ENCODE peak calls at places on chromosomes 1 and 21, in nine cellular contexts. S is cardiac muscle cell, G is A673, O is BJ, Z is GM10248, Y is neural crest cell, M is IMR-90, X is cardiac fibroblast, Q is endothelial cell. H is an unnamed sample.

GRCh38 chr21:44615881-44616590 is 4.2 kb downstream of the KRTAP10-8 start:
- DNase-seq in S (no peak), G (no peak), O (no peak), Z (no peak), Y (no peak), M (no peak), X (no peak), Q (no peak), H (no peak)

GRCh38 chr1:4081806-4082645 is 182.0 kb upstream of the C1orf174 start:
- DNase-seq in S (no peak), G (no peak), O (no peak), Z (no peak), Y (no peak), M (no peak), X (no peak), Q (no peak), H (no peak)

GRCh38 chr1:206472886-206473285 is 2.6 kb downstream of the IKBKE start:
- DNase-seq in S (no peak), G (no peak), O (no peak), Z (no peak), Y (no peak), M (no peak), X (no peak), Q (no peak), H (no peak)

GRCh38 chr1:204506969-204507316 is 9.3 kb upstream of the MDM4 start:
- DNase-seq in S (peak; percentile 95), G (peak; percentile 95), O (peak; percentile 75), Z (peak; percentile 56), Y (peak; percentile 98), M (peak; percentile 92), X (peak; percentile 97), Q (peak; percentile 87), H (peak; percentile 95)

GRCh38 chr1:103373991-103374390 is 151.5 kb upstream of the RNPC3 start:
- DNase-seq in S (no peak), G (no peak), O (no peak), Z (no peak), Y (no peak), M (peak; percentile 1), X (no peak), Q (no peak), H (no peak)

GRCh38 chr1:18899363-18900049 is 2.8 kb downstream of the ALDH4A1 start:
- DNase-seq in S (no peak), G (no peak), O (no peak), Z (no peak), Y (no peak), M (no peak), X (no peak), Q (no peak), H (no peak)

GRCh38 chr1:212034516-212035122 is 738 bp downstream of the INTS7 start:
- DNase-seq in S (no peak), G (no peak), O (no peak), Z (no peak), Y (no peak), M (no peak), X (no peak), Q (no peak), H (no peak)

GRCh38 chr1:205870236-205870635 is 20.3 kb upstream of the PM20D1 start:
- DNase-seq in S (no peak), G (no peak), O (no peak), Z (no peak), Y (no peak), M (no peak), X (no peak), Q (no peak), H (no peak)

GRCh38 chr1:226444901-226445300 is 37.0 kb upstream of the PARP1 start:
- DNase-seq in S (no peak), G (no peak), O (no peak), Z (peak; percentile 77), Y (no peak), M (no peak), X (no peak), Q (no peak), H (no peak)

GRCh38 chr1:112383759-112384370 is 12.1 kb upstream of the CTTNBP2NL start:
- DNase-seq in S (no peak), G (no peak), O (no peak), Z (no peak), Y (no peak), M (no peak), X (no peak), Q (no peak), H (no peak)

GRCh38 chr1:226569879-226570547 is 21.4 kb downstream of the STUM start:
- DNase-seq in S (no peak), G (peak; percentile 59), O (no peak), Z (peak; percentile 33), Y (peak; percentile 45), M (no peak), X (no peak), Q (peak; percentile 61), H (no peak)

GRCh38 chr21:34513109-34513675 is 1.2 kb upstream of the KCNE1 start:
- DNase-seq in S (peak; percentile 68), G (no peak), O (no peak), Z (no peak), Y (no peak), M (no peak), X (peak; percentile 61), Q (no peak), H (no peak)

GRCh38 chr21:34511787-34512451 is at the start of gene KCNE1:
- DNase-seq in S (peak; percentile 70), G (no peak), O (no peak), Z (no peak), Y (no peak), M (no peak), X (peak; percentile 68), Q (no peak), H (no peak)

GRCh38 chr21:34510148-34511142 is 1.6 kb downstream of the KCNE1 start:
- DNase-seq in S (peak; percentile 83), G (peak; percentile 64), O (no peak), Z (peak; percentile 83), Y (peak; percentile 48), M (peak; percentile 68), X (peak; percentile 79), Q (peak; percentile 88), H (peak; percentile 75)

GRCh38 chr21:34511154-34511553 is 856 bp downstream of the KCNE1 start:
- DNase-seq in S (peak; percentile 37), G (no peak), O (no peak), Z (no peak), Y (no peak), M (no peak), X (peak; percentile 53), Q (no peak), H (no peak)

GRCh38 chr21:34509151-34509550 is 2.9 kb downstream of the KCNE1 start:
- DNase-seq in S (no peak), G (no peak), O (no peak), Z (peak; percentile 43), Y (no peak), M (no peak), X (no peak), Q (no peak), H (no peak)
- TF ChIP-seq CTCF in S (peak; percentile 11), G (no peak), O (peak; percentile 35), Z (peak; percentile 58), Y (no peak), M (peak; percentile 24), X (peak; percentile 29), Q (no peak), H (peak; percentile 29)

DNA sequence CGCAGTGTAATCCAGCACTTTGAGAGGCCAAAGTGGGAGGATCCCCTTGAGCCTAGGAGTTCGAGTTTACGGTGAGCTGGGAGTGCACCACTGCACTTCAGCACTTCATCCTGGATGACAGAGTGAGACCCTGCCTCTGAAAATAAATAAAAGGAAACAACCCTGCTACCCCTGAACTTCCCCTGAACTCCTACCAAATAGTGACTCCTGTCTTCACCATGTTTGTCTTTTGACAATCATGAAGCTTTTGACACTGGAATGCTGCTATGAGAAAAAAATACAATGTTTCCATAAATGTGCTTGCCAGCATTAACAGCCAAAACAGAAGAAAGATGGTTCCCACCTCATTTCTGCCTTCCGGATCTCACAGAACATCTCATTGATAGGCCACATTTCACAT is 10.4 kb downstream of the ZBTB8A start:
- DNase-seq in S (no peak), G (no peak), O (no peak), Z (no peak), Y (no peak), M (no peak), X (no peak), Q (no peak), H (no peak)
- TF ChIP-seq CTCF in S (no peak), G (no peak), O (no peak), Z (no peak), Y (no peak), M (no peak), X (no peak), Q (no peak), H (no peak)

DNA sequence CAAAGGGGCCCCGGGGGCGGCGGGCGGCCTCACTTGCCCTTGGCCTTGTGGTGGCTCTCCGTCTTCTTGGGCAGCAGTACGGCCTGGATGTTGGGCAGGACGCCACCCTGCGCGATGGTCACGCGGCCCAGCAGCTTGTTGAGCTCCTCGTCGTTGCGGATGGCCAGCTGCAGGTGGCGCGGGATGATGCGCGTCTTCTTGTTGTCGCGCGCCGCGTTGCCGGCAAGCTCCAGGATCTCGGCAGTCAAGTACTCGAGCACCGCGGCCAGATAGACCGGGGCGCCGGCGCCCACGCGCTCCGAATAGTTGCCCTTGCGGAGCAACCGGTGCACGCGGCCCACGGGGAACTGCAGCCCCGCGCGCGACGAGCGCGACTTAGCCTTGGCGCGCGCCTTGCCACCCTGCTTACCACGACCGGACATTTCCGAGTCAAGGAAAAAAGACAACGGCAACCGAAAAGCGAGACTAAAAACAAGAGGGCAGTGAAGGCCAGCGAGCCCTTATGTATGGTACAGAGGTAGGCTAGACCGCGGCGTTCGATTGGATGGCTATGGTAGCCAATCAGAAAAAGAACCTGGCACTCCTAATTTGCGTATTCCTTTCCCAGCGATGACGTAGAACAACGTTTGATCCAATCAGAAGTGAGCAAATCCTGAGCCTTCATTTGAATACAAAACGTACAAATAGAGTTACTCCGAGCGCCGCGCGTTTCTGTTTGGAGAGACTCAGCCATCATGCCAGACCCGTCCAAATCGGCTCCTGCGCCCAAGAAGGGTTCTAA is 29.6 kb upstream of the RNF187 start:
- DNase-seq in S (peak; percentile 99), G (peak; percentile 99), O (peak; percentile 93), Z (peak; percentile 90), Y (peak; percentile 82), M (peak; percentile 99), X (peak; percentile 99), Q (peak; percentile 78), H (peak; percentile 98)
- TF ChIP-seq CTCF in S (peak; percentile 26), G (peak; percentile 45), O (peak; percentile 51), Z (peak; percentile 17), Y (peak; percentile 58), M (peak; percentile 49), X (no peak), Q (peak; percentile 49), H (peak; percentile 38)

DNA sequence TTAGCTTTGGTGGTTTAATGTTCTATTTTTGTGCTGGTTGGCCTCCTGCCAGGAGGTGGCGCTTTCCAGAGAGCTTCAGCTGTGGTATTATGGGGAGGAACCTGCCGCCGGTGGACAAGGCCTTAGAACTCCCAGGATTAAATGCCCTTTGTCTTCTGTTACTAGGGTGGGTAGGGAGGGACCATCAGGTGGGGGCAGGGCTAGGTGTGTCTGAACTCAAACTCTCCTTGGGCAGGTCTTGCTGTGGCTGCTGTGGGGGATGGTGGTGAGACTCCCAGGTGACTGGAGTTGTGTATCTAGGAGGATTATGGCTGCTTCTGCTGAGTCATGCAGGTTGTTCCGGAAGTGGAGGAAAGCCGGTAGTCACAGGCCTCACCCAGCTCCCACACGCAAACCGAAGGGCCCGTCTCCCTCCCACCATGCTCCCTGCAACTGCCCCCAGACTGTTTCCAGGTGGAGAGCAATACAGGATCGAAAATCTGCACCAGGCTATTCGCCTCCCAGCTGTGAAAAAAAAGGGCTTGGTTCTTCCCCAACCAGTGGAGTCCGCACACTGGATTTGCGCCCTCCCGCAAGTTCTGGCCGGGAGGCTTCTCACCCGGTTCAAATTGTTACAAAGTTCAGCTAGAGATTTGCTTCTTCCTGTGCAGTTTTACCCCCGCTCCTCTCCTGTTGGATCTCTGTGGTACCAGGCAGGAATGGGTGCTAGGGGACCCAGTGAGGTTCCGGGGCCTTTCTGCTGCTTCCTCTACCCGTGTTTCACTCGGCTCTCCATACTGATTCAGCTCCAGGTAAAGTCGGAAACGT is 220.5 kb downstream of the CENPF start:
- DNase-seq in S (no peak), G (peak; percentile 30), O (no peak), Z (no peak), Y (no peak), M (no peak), X (no peak), Q (no peak), H (no peak)
- TF ChIP-seq CTCF in S (no peak), G (peak; percentile 35), O (no peak), Z (peak; percentile 22), Y (no peak), M (no peak), X (no peak), Q (no peak), H (no peak)

H was measured in astrocyte of the spinal cord.